ENCODE peak calls at places on chromosomes 1 and 21, in seven cellular contexts. J is HCT116; U is fibroblast of lung; V is ovary; A is CD8-positive, alpha-beta T cell; X is esophagus squamous epithelium; C is effector memory CD4-positive, alpha-beta T cell. D is an unnamed sample.

GRCh38 chr1:50633465-50633864 is 210.2 kb upstream of the DMRTA2 start:
- DNase-seq in U (no peak), J (no peak), V (no peak), C (no peak), X (no peak), A (no peak), D (no peak)

GRCh38 chr1:24896176-24896575 is 33.9 kb downstream of the RUNX3 start:
- DNase-seq in V (peak), C (no peak), X (no peak), U (no peak), A (no peak), J (no peak), D (no peak)

GRCh38 chr1:6317101-6317760 is 56.3 kb upstream of the GPR153 start:
- DNase-seq in C (no peak), J (no peak), A (no peak), X (no peak), V (no peak), U (peak), D (no peak)

GRCh38 chr1:172144445-172145060 is 275.9 kb upstream of the C1orf105 start:
- DNase-seq in U (peak), V (peak), C (no peak), J (no peak), A (no peak), X (no peak), D (no peak)

GRCh38 chr1:205454903-205455335 is 926 bp downstream of the BLACAT1 start:
- DNase-seq in J (no peak), A (no peak), V (no peak), X (no peak), C (no peak), U (no peak), D (no peak)

GRCh38 chr1:110070282-110070967 is at the start of gene ALX3:
- DNase-seq in X (no peak), J (no peak), C (no peak), U (no peak), A (no peak), V (no peak), D (no peak)

GRCh38 chr1:24544239-24544638 is 11.6 kb upstream of the NCMAP start:
- DNase-seq in U (no peak), A (no peak), C (no peak), X (no peak), V (no peak), J (no peak), D (no peak)

GRCh38 chr1:114756949-114757454 is 782 bp downstream of the CSDE1 start:
- DNase-seq in C (no peak), V (peak), J (no peak), U (peak), A (no peak), X (no peak), D (no peak)

GRCh38 chr1:177185209-177185608 is 14.5 kb downstream of the BRINP2 start:
- DNase-seq in A (no peak), C (no peak), J (peak), U (no peak), V (no peak), X (no peak), D (no peak)

GRCh38 chr1:37034301-37035013 is at the start of gene GRIK3:
- DNase-seq in C (no peak), A (no peak), U (no peak), X (no peak), V (no peak), J (no peak), D (no peak)

GRCh38 chr1:161483361-161483760 is 21.9 kb upstream of the FCGR2A start:
- DNase-seq in J (no peak), V (no peak), X (no peak), C (no peak), U (no peak), A (no peak), D (no peak)

GRCh38 chr1:2595812-2596529 is 9.4 kb downstream of the PRXL2B start:
- DNase-seq in U (no peak), V (peak), C (no peak), A (no peak), J (no peak), X (no peak), D (no peak)

GRCh38 chr1:3992103-3992556 is 92.1 kb upstream of the C1orf174 start:
- DNase-seq in J (peak), U (no peak), C (no peak), A (no peak), X (no peak), V (no peak), D (no peak)

GRCh38 chr1:211285196-211285595 is 26.0 kb downstream of the RCOR3 start:
- DNase-seq in X (no peak), U (peak), C (no peak), J (no peak), V (no peak), A (no peak), D (no peak)

GRCh38 chr1:227210604-227211003 is 107.7 kb downstream of the CDC42BPA start:
- DNase-seq in X (no peak), A (no peak), V (no peak), C (no peak), J (no peak), U (no peak), D (no peak)

GRCh38 chr1:225754940-225755635 is 22.5 kb upstream of the SRP9 start:
- DNase-seq in A (no peak), V (no peak), C (no peak), J (no peak), U (peak), X (no peak), D (no peak)

GRCh38 chr1:156225677-156226014 is 12.8 kb downstream of the PMF1 start:
- DNase-seq in A (no peak), V (no peak), J (no peak), C (no peak), U (no peak), X (no peak), D (no peak)

GRCh38 chr1:178500091-178500770 is 3.5 kb upstream of the CLEC20A start:
- DNase-seq in X (no peak), U (no peak), V (no peak), A (no peak), J (no peak), C (no peak), D (no peak)

GRCh38 chr1:29703596-29703995 is 467.3 kb downstream of the PTPRU start:
- DNase-seq in X (no peak), C (no peak), V (no peak), J (no peak), A (no peak), U (peak), D (no peak)

GRCh38 chr1:147624011-147624410 is 46.3 kb downstream of the ACP6 start:
- DNase-seq in X (no peak), C (no peak), U (no peak), J (no peak), V (no peak), A (no peak), D (no peak)

GRCh38 chr1:209783338-209783737 is 1.0 kb downstream of the C1orf74 start:
- DNase-seq in C (no peak), X (no peak), A (no peak), U (no peak), J (no peak), V (no peak), D (no peak)

GRCh38 chr1:210358511-210359148 is 29.9 kb downstream of the HHAT start:
- DNase-seq in V (no peak), U (no peak), C (no peak), J (no peak), X (no peak), A (no peak), D (no peak)

GRCh38 chr1:24327886-24328285 is 8.7 kb downstream of the GRHL3 start:
- DNase-seq in X (no peak), V (no peak), C (no peak), J (no peak), A (no peak), U (peak), D (no peak)

GRCh38 chr1:192580351-192580962 is 4.9 kb downstream of the RGS1 start:
- DNase-seq in J (peak), U (peak), A (no peak), C (no peak), X (no peak), V (no peak), D (no peak)

GRCh38 chr1:17875171-17875881 is 120.2 kb downstream of the ACTL8 start:
- DNase-seq in C (no peak), U (peak), X (no peak), A (no peak), V (no peak), J (no peak), D (no peak)

GRCh38 chr1:226749467-226749866 is 10.4 kb upstream of the ITPKB start:
- DNase-seq in A (no peak), C (no peak), X (no peak), J (no peak), U (no peak), V (no peak), D (no peak)

GRCh38 chr1:100463809-100464424 is 74.0 kb upstream of the GPR88 start:
- DNase-seq in U (peak), V (peak), A (no peak), C (no peak), J (peak), X (no peak), D (no peak)

GRCh38 chr1:109482242-109482641 is 1.5 kb upstream of the ATXN7L2 start:
- DNase-seq in C (no peak), X (no peak), A (no peak), U (no peak), J (no peak), V (no peak), D (no peak)

GRCh38 chr1:208105756-208106155 is 138.4 kb downstream of the PLXNA2 start:
- DNase-seq in U (no peak), C (no peak), A (no peak), J (no peak), V (no peak), X (no peak), D (no peak)

GRCh38 chr1:2233468-2233867 is 5.3 kb downstream of the SKI start:
- DNase-seq in V (no peak), C (no peak), X (no peak), U (no peak), J (no peak), A (no peak), D (no peak)

GRCh38 chr1:119587328-119587727 is 60.7 kb downstream of the ZNF697 start:
- DNase-seq in V (no peak), X (no peak), C (no peak), U (peak), J (no peak), A (no peak), D (no peak)

GRCh38 chr1:112674440-112674985 is at the start of gene MOV10:
- DNase-seq in X (peak), U (peak), V (peak), A (peak), J (peak), C (peak), D (no peak)
- H3K27ac ChIP-seq in X (peak), U (peak), V (peak), A (peak), J (peak), C (peak), D (peak)

GRCh38 chr21:33031152-33031551 is 5.4 kb downstream of the OLIG2 start:
- DNase-seq in X (no peak), A (no peak), J (no peak), C (no peak), V (no peak), U (no peak), D (no peak)

GRCh38 chr21:33028759-33029511 is 3.2 kb downstream of the OLIG2 start:
- DNase-seq in C (no peak), A (peak), J (no peak), X (no peak), U (no peak), V (no peak), D (no peak)

GRCh38 chr21:33030633-33031032 is 4.9 kb downstream of the OLIG2 start:
- DNase-seq in C (no peak), J (no peak), A (no peak), X (no peak), U (no peak), V (no peak), D (no peak)

GRCh38 chr21:33029512-33029921 is 3.8 kb downstream of the OLIG2 start:
- DNase-seq in A (no peak), V (no peak), C (no peak), J (no peak), U (no peak), X (no peak), D (no peak)

DNA sequence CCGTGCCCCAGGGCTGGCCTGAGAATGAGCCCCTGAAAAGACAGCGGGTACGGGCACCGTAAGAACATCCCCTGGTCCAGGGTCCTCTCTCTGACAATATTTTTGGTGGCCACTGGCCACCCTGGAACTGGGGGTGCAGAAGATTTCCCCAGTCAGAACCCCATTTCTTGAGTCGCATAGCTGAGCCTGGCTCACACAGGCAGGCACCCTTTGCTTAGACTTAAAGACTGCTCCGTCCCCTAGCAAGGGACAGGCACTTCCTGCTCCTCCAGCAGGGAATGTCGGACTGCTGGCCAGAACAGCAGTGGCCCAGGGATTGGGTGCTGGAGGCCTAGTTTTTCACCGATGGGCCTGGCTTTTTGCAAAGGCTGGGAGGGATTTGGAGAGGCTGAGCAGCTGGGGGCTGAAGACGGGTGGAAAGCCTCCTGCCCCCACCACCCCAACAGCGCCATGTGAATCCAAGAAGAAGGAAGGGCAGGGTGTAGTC is 4.3 kb downstream of the OLIG2 start:
- DNase-seq in A (no peak), C (no peak), J (no peak), U (no peak), X (no peak), V (no peak), D (no peak)
- H3K27ac ChIP-seq in A (no peak), C (no peak), J (no peak), U (no peak), X (no peak), V (no peak), D (no peak)

GRCh38 chr1:15542685-15543588 is 16.3 kb downstream of the DNAJC16 start:
- DNase-seq in C (no peak), J (no peak), A (no peak), U (no peak), X (no peak), V (no peak), D (no peak)

GRCh38 chr1:15541231-15541792 is 14.7 kb downstream of the DNAJC16 start:
- DNase-seq in V (no peak), C (no peak), A (no peak), X (no peak), J (no peak), U (no peak), D (no peak)

GRCh38 chr1:15540201-15540600 is 13.6 kb downstream of the DNAJC16 start:
- DNase-seq in C (no peak), A (no peak), J (no peak), U (peak), X (no peak), V (no peak), D (no peak)

GRCh38 chr1:15546641-15547040 is 20.0 kb downstream of the DNAJC16 start:
- DNase-seq in J (no peak), C (no peak), U (no peak), V (no peak), A (no peak), X (no peak), D (no peak)

DNA sequence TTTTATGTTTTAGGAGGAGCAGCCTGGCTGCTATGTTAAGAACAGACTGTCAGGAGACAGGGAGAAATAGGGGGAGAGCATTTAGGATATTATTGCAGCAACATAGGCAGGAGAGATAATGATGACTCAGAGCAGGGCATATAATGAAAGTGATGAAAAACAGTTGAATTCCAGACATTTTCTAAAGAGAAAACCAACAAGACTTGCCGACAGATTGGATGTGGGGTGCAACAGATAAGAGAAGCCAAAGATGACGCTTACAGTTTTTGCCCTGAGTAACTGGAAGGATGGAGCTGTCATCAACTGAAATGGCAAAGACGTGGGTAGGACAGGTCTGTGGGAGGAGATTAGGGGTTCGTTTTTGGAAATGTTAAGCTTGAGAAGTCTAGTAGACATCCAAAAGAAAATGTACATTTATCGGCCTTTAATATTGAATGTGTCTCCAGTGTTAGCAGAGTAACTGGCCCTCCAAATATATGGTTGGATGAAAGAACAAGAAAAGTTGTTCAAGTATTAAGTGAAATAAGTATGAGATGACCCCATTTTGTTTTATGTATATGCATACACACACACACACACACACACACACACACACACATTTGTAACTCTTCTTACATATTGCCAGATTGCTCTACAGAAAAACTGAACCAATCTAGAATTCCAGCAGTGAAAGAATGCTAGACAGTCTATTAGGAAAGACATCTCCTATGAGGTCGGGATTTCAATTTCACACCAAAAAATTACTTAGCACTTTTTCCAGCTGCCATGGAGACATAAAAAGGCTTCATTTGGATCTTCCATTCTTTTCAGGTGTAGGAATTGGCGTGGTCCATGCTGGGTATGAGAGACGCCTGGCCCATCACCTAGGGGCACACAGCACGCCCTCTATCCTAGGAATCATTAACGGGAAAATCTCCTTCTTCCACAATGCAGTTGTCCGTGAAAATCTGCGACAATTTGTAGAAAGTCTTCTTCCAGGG is 17.2 kb downstream of the DNAJC16 start:
- DNase-seq in A (no peak), V (no peak), U (peak), C (no peak), J (no peak), X (no peak), D (no peak)
- H3K27ac ChIP-seq in A (no peak), V (no peak), U (no peak), C (no peak), J (no peak), X (no peak), D (no peak)

GRCh38 chr1:244096691-244097090 is 45.6 kb downstream of the ZBTB18 start:
- DNase-seq in C (no peak), X (no peak), J (no peak), U (no peak), V (no peak), A (no peak), D (no peak)

GRCh38 chr1:244095523-244095911 is 44.4 kb downstream of the ZBTB18 start:
- DNase-seq in X (no peak), V (no peak), U (no peak), C (no peak), J (no peak), A (no peak), D (no peak)

GRCh38 chr1:244093265-244093638 is 42.2 kb downstream of the ZBTB18 start:
- DNase-seq in C (no peak), A (no peak), J (no peak), U (no peak), V (no peak), X (no peak), D (no peak)

GRCh38 chr1:244096066-244096610 is 45.1 kb downstream of the ZBTB18 start:
- DNase-seq in U (no peak), X (no peak), V (no peak), A (no peak), J (no peak), C (no peak), D (no peak)

GRCh38 chr1:244094880-244095522 is 43.9 kb downstream of the ZBTB18 start:
- DNase-seq in V (no peak), C (no peak), U (no peak), X (no peak), A (no peak), J (no peak), D (no peak)
- H3K27ac ChIP-seq in V (no peak), C (no peak), U (no peak), X (no peak), A (no peak), J (no peak), D (no peak)

GRCh38 chr1:54798769-54799641 is 2.1 kb downstream of the TTC22 start:
- DNase-seq in A (no peak), C (peak), U (no peak), V (peak), X (no peak), J (no peak), D (no peak)

GRCh38 chr1:54798206-54798605 is 2.9 kb downstream of the TTC22 start:
- DNase-seq in A (no peak), C (no peak), V (peak), U (no peak), X (no peak), J (no peak), D (no peak)

GRCh38 chr1:54796902-54797301 is 4.2 kb downstream of the TTC22 start:
- DNase-seq in U (no peak), X (no peak), A (no peak), V (no peak), C (no peak), J (no peak), D (no peak)

GRCh38 chr1:54800899-54801759 is at the start of gene TTC22:
- DNase-seq in V (peak), A (peak), U (no peak), C (peak), J (peak), X (no peak), D (no peak)

DNA sequence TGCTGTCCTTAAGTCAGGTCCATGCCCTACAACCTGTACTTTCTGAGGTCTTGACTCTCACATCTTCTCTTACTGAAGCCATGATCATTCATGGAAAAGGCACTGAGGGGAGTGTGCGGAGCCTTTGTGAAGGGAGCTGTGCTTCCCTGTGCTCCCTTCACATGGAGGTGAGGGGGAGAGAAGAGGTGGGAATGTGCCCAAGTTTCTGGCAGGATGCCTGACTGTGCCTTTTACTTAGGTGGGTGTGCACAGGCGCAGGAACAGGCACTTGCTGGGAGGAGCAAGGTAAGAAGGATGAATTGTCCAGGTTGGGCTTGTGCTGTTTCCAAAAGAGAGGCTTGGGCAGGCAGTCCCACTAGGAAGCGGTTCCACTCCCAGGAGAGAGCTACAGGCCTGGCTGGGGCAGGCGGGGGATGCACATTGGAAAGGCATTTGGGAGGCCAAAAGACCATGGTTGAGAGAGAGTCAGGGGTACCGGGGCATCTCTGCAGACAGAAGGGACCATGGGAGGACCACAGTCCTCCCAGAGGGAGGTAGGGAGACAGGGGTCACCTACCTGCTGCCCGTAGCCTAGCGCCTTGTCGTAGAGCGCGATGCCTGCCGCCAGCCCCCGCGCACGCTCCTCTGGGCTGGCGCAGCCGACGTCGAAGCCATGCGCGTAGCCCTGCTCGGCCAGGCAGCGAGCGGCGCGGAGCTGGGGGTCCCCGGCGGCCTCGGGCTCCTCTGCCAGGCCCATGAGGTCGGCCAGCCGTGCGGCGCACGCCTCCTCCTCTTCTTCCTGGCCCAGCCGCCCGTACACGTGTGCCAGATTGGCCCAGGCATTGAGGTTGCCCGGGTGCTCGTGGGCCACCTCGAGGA is 853 bp downstream of the TTC22 start:
- DNase-seq in J (no peak), A (no peak), X (no peak), C (no peak), U (no peak), V (peak), D (no peak)
- H3K27ac ChIP-seq in J (no peak), A (peak), X (peak), C (peak), U (no peak), V (no peak), D (peak)